ENCODE peak calls at places on chromosomes 5 and 9, in ten cellular contexts. L is progenitor cell of endocrine pancreas; O is IMR-90; B is AG08395; A is COR-L47; K is T follicular helper cell; M is stimulated activated CD4-positive, alpha-beta T cell treated with anti-CD3 and anti-CD28 coated beads, Interleukin-15, amount 100 ng/mL, for 48 hours; X is GM04504; H is NCI-H510A treated with DMSO at 0.1 percent for 48 hours; U is DND-41. J is an unnamed sample.
A peak's percentile ranks its signal among the peaks of the same experiment; 100 is the strongest.

GRCh38 chr5:80904533-80905187 is 55.5 kb upstream of the RASGRF2 start:
- DNase-seq in L (no peak), O (no peak), B (no peak), A (no peak), K (no peak), M (no peak), X (no peak), H (no peak), U (no peak), J (no peak)

GRCh38 chr5:78554595-78554994 is 94.0 kb downstream of the LHFPL2 start:
- DNase-seq in L (no peak), O (no peak), B (no peak), A (no peak), K (no peak), M (no peak), X (no peak), H (no peak), U (no peak), J (no peak)

GRCh38 chr5:180853121-180853520 is 8.0 kb downstream of the ZFP62 start:
- DNase-seq in L (no peak), O (no peak), B (no peak), A (no peak), K (no peak), M (no peak), X (no peak), H (no peak), U (no peak), J (no peak)

GRCh38 chr5:139960723-139961383 is 82.2 kb downstream of the NRG2 start:
- DNase-seq in L (no peak), O (no peak), B (no peak), A (no peak), K (no peak), M (no peak), X (no peak), H (no peak), U (no peak), J (no peak)

GRCh38 chr5:143679777-143680176 is 132.2 kb upstream of the HMHB1 start:
- DNase-seq in L (no peak), O (peak; percentile 56), B (peak; percentile 59), A (no peak), K (no peak), M (no peak), X (no peak), H (no peak), U (no peak), J (no peak)

GRCh38 chr9:134593756-134594375 is 47.7 kb upstream of the COL5A1 start:
- DNase-seq in L (no peak), O (no peak), B (no peak), A (no peak), K (no peak), M (no peak), X (no peak), H (no peak), U (no peak), J (no peak)

GRCh38 chr9:105681724-105682123 is 12.6 kb upstream of the TMEM38B start:
- DNase-seq in L (no peak), O (peak; percentile 86), B (peak; percentile 46), A (no peak), K (no peak), M (no peak), X (no peak), H (no peak), U (no peak), J (no peak)

GRCh38 chr9:134537891-134538520 is 103.6 kb upstream of the COL5A1 start:
- DNase-seq in L (no peak), O (no peak), B (peak; percentile 61), A (no peak), K (no peak), M (no peak), X (no peak), H (no peak), U (no peak), J (no peak)

GRCh38 chr9:137647096-137647709 is 28.4 kb downstream of the EHMT1 start:
- DNase-seq in L (no peak), O (no peak), B (no peak), A (no peak), K (no peak), M (no peak), X (no peak), H (no peak), U (no peak), J (no peak)

GRCh38 chr5:127280494-127281220 is 9.9 kb upstream of the MEGF10 start:
- DNase-seq in L (no peak), O (no peak), B (no peak), A (no peak), K (no peak), M (no peak), X (no peak), H (peak; percentile 54), U (no peak), J (no peak)

GRCh38 chr9:92726971-92727715 is 37.5 kb downstream of the BICD2 start:
- DNase-seq in L (no peak), O (peak; percentile 56), B (no peak), A (no peak), K (no peak), M (no peak), X (no peak), H (peak; percentile 7), U (no peak), J (no peak)

GRCh38 chr5:67106626-67107342 is 89.8 kb downstream of the CD180 start:
- DNase-seq in L (no peak), O (no peak), B (no peak), A (no peak), K (no peak), M (no peak), X (no peak), H (no peak), U (no peak), J (no peak)

GRCh38 chr5:154179846-154180710 is 10.5 kb upstream of the GALNT10 start:
- DNase-seq in L (no peak), O (peak; percentile 67), B (peak; percentile 76), A (peak; percentile 51), K (no peak), M (no peak), X (no peak), H (peak; percentile 62), U (peak; percentile 58), J (no peak)

GRCh38 chr5:151040211-151040747 is 19.9 kb downstream of the GPX3 start:
- DNase-seq in L (no peak), O (peak; percentile 33), B (no peak), A (no peak), K (no peak), M (no peak), X (no peak), H (no peak), U (no peak), J (no peak)

GRCh38 chr5:78886650-78887230 is 98.4 kb downstream of the ARSB start:
- DNase-seq in L (no peak), O (peak; percentile 23), B (no peak), A (no peak), K (no peak), M (no peak), X (no peak), H (no peak), U (no peak), J (no peak)

GRCh38 chr9:20083417-20083816 is 294.6 kb upstream of the SLC24A2 start:
- DNase-seq in L (no peak), O (no peak), B (no peak), A (no peak), K (no peak), M (no peak), X (no peak), H (no peak), U (no peak), J (no peak)

GRCh38 chr5:1536298-1537165 is 12.8 kb upstream of the LPCAT1 start:
- DNase-seq in L (no peak), O (peak; percentile 20), B (no peak), A (no peak), K (peak; percentile 47), M (peak; percentile 56), X (no peak), H (no peak), U (peak; percentile 50), J (peak; percentile 63)

GRCh38 chr9:94907246-94907936 is 180.9 kb downstream of the AOPEP start:
- DNase-seq in L (no peak), O (no peak), B (no peak), A (no peak), K (no peak), M (no peak), X (no peak), H (no peak), U (no peak), J (no peak)

GRCh38 chr5:172909931-172910502 is 49.2 kb upstream of the RPL26L1 start:
- DNase-seq in L (no peak), O (peak; percentile 100), B (peak; percentile 55), A (no peak), K (no peak), M (no peak), X (no peak), H (no peak), U (no peak), J (no peak)

GRCh38 chr5:112485802-112486427 is 66.8 kb upstream of the EPB41L4A start:
- DNase-seq in L (no peak), O (no peak), B (no peak), A (no peak), K (no peak), M (no peak), X (no peak), H (no peak), U (no peak), J (no peak)

GRCh38 chr5:149541893-149542292 is 9.3 kb downstream of the CSNK1A1 start:
- DNase-seq in L (no peak), O (no peak), B (no peak), A (no peak), K (no peak), M (no peak), X (no peak), H (no peak), U (no peak), J (no peak)

GRCh38 chr5:140355551-140355950 is 4.4 kb upstream of the SLC4A9 start:
- DNase-seq in L (no peak), O (no peak), B (no peak), A (no peak), K (no peak), M (no peak), X (no peak), H (no peak), U (no peak), J (no peak)

GRCh38 chr9:117136461-117136860 is 278.4 kb downstream of the ASTN2 start:
- DNase-seq in L (no peak), O (no peak), B (no peak), A (no peak), K (no peak), M (no peak), X (no peak), H (no peak), U (no peak), J (no peak)

GRCh38 chr5:41402845-41403244 is 107.6 kb downstream of the PLCXD3 start:
- DNase-seq in L (no peak), O (no peak), B (no peak), A (no peak), K (no peak), M (no peak), X (no peak), H (no peak), U (no peak), J (no peak)

GRCh38 chr9:20990867-20991266 is 40.6 kb downstream of the HACD4 start:
- DNase-seq in L (no peak), O (no peak), B (no peak), A (no peak), K (no peak), M (no peak), X (no peak), H (no peak), U (no peak), J (no peak)

GRCh38 chr9:15846611-15847010 is 293.8 kb downstream of the CCDC171 start:
- DNase-seq in L (no peak), O (no peak), B (no peak), A (no peak), K (no peak), M (no peak), X (no peak), H (no peak), U (no peak), J (no peak)

GRCh38 chr9:126298319-126298801 is 28.3 kb upstream of the MVB12B start:
- DNase-seq in L (no peak), O (no peak), B (no peak), A (no peak), K (no peak), M (no peak), X (no peak), H (no peak), U (no peak), J (no peak)

GRCh38 chr5:18465833-18466681 is 831.8 kb downstream of the TAF11L14 start:
- DNase-seq in L (peak; percentile 20), O (peak; percentile 1), B (peak; percentile 2), A (peak; percentile 58), K (no peak), M (no peak), X (no peak), H (peak; percentile 87), U (peak; percentile 45), J (no peak)

J was measured in activated CD4-positive, alpha-beta T cell treated with anti-CD3 and anti-CD28 coated beads, Interleukin-2, amount 50 U/mL, for 4 hours.